ENCODE peak calls at places on chromosomes 1 and 21, in five cellular contexts. One of them, this sample, is unnamed.

GRCh38 chr1:179036844-179037465 is 11.3 kb downstream of the FAM20B start:
- DNase-seq in neuronal stem cell: no peak
- DNase-seq in stimulated activated CD4-positive, alpha-beta T cell treated with anti-CD3 and anti-CD28 coated beads, Interleukin-4, amount 100 ng/mL, for 24 hours: peak
- DNase-seq in small intestine: no peak
- DNase-seq in A172: peak
- DNase-seq in this sample: no peak

GRCh38 chr1:117067528-117068370 is 7.6 kb downstream of the TTF2 start:
- DNase-seq in neuronal stem cell: peak
- DNase-seq in stimulated activated CD4-positive, alpha-beta T cell treated with anti-CD3 and anti-CD28 coated beads, Interleukin-4, amount 100 ng/mL, for 24 hours: peak
- DNase-seq in small intestine: peak
- DNase-seq in A172: peak
- DNase-seq in this sample: no peak

GRCh38 chr1:6962390-6962955 is 177.2 kb downstream of the CAMTA1 start:
- DNase-seq in neuronal stem cell: no peak
- DNase-seq in stimulated activated CD4-positive, alpha-beta T cell treated with anti-CD3 and anti-CD28 coated beads, Interleukin-4, amount 100 ng/mL, for 24 hours: peak
- DNase-seq in small intestine: peak
- DNase-seq in A172: no peak
- DNase-seq in this sample: no peak

GRCh38 chr21:15617968-15618367 is 111.8 kb upstream of the USP25 start:
- DNase-seq in neuronal stem cell: peak
- DNase-seq in stimulated activated CD4-positive, alpha-beta T cell treated with anti-CD3 and anti-CD28 coated beads, Interleukin-4, amount 100 ng/mL, for 24 hours: no peak
- DNase-seq in small intestine: no peak
- DNase-seq in A172: peak
- DNase-seq in this sample: no peak

GRCh38 chr1:202106340-202107284 is 16.1 kb upstream of the GPR37L1 start:
- DNase-seq in neuronal stem cell: no peak
- DNase-seq in stimulated activated CD4-positive, alpha-beta T cell treated with anti-CD3 and anti-CD28 coated beads, Interleukin-4, amount 100 ng/mL, for 24 hours: no peak
- DNase-seq in small intestine: peak
- DNase-seq in A172: peak
- DNase-seq in this sample: no peak

GRCh38 chr1:1041092-1041503 is 21.2 kb downstream of the AGRN start:
- DNase-seq in neuronal stem cell: no peak
- DNase-seq in stimulated activated CD4-positive, alpha-beta T cell treated with anti-CD3 and anti-CD28 coated beads, Interleukin-4, amount 100 ng/mL, for 24 hours: no peak
- DNase-seq in small intestine: no peak
- DNase-seq in A172: no peak
- DNase-seq in this sample: no peak

GRCh38 chr1:198651685-198652400 is 13.0 kb downstream of the PTPRC start:
- DNase-seq in neuronal stem cell: no peak
- DNase-seq in stimulated activated CD4-positive, alpha-beta T cell treated with anti-CD3 and anti-CD28 coated beads, Interleukin-4, amount 100 ng/mL, for 24 hours: no peak
- DNase-seq in small intestine: no peak
- DNase-seq in A172: no peak
- DNase-seq in this sample: no peak

GRCh38 chr1:26574690-26575349 is 45.3 kb downstream of the RPS6KA1 start:
- DNase-seq in neuronal stem cell: no peak
- DNase-seq in stimulated activated CD4-positive, alpha-beta T cell treated with anti-CD3 and anti-CD28 coated beads, Interleukin-4, amount 100 ng/mL, for 24 hours: no peak
- DNase-seq in small intestine: no peak
- DNase-seq in A172: peak
- DNase-seq in this sample: no peak

GRCh38 chr1:167627865-167628641 is 2.0 kb upstream of the RCSD1 start:
- DNase-seq in neuronal stem cell: no peak
- DNase-seq in stimulated activated CD4-positive, alpha-beta T cell treated with anti-CD3 and anti-CD28 coated beads, Interleukin-4, amount 100 ng/mL, for 24 hours: peak
- DNase-seq in small intestine: peak
- DNase-seq in A172: peak
- DNase-seq in this sample: no peak

GRCh38 chr1:12275370-12275769 is 45.5 kb downstream of the VPS13D start:
- DNase-seq in neuronal stem cell: peak
- DNase-seq in stimulated activated CD4-positive, alpha-beta T cell treated with anti-CD3 and anti-CD28 coated beads, Interleukin-4, amount 100 ng/mL, for 24 hours: peak
- DNase-seq in small intestine: peak
- DNase-seq in A172: no peak
- DNase-seq in this sample: no peak

GRCh38 chr1:204941415-204942338 is 71.0 kb downstream of the NFASC start:
- DNase-seq in neuronal stem cell: peak
- DNase-seq in stimulated activated CD4-positive, alpha-beta T cell treated with anti-CD3 and anti-CD28 coated beads, Interleukin-4, amount 100 ng/mL, for 24 hours: peak
- DNase-seq in small intestine: peak
- DNase-seq in A172: peak
- DNase-seq in this sample: no peak

GRCh38 chr21:44736291-44737004 is 25.1 kb upstream of the TSPEAR start:
- DNase-seq in neuronal stem cell: no peak
- DNase-seq in stimulated activated CD4-positive, alpha-beta T cell treated with anti-CD3 and anti-CD28 coated beads, Interleukin-4, amount 100 ng/mL, for 24 hours: no peak
- DNase-seq in small intestine: peak
- DNase-seq in A172: no peak
- DNase-seq in this sample: no peak

GRCh38 chr1:198399452-198399851 is 141.0 kb downstream of the ATP6V1G3 start:
- DNase-seq in neuronal stem cell: no peak
- DNase-seq in stimulated activated CD4-positive, alpha-beta T cell treated with anti-CD3 and anti-CD28 coated beads, Interleukin-4, amount 100 ng/mL, for 24 hours: no peak
- DNase-seq in small intestine: no peak
- DNase-seq in A172: no peak
- DNase-seq in this sample: no peak

GRCh38 chr1:197285526-197286217 is 17.6 kb downstream of the CRB1 start:
- DNase-seq in neuronal stem cell: no peak
- DNase-seq in stimulated activated CD4-positive, alpha-beta T cell treated with anti-CD3 and anti-CD28 coated beads, Interleukin-4, amount 100 ng/mL, for 24 hours: no peak
- DNase-seq in small intestine: no peak
- DNase-seq in A172: no peak
- DNase-seq in this sample: no peak

GRCh38 chr1:89723863-89724262 is 90.9 kb downstream of the LRRC8C start:
- DNase-seq in neuronal stem cell: no peak
- DNase-seq in stimulated activated CD4-positive, alpha-beta T cell treated with anti-CD3 and anti-CD28 coated beads, Interleukin-4, amount 100 ng/mL, for 24 hours: no peak
- DNase-seq in small intestine: no peak
- DNase-seq in A172: no peak
- DNase-seq in this sample: no peak

GRCh38 chr1:193211539-193211938 is 25.1 kb upstream of the B3GALT2 start:
- DNase-seq in neuronal stem cell: no peak
- DNase-seq in stimulated activated CD4-positive, alpha-beta T cell treated with anti-CD3 and anti-CD28 coated beads, Interleukin-4, amount 100 ng/mL, for 24 hours: no peak
- DNase-seq in small intestine: peak
- DNase-seq in A172: peak
- DNase-seq in this sample: no peak

GRCh38 chr1:209443975-209444651 is 139.4 kb upstream of the CAMK1G start:
- DNase-seq in neuronal stem cell: no peak
- DNase-seq in stimulated activated CD4-positive, alpha-beta T cell treated with anti-CD3 and anti-CD28 coated beads, Interleukin-4, amount 100 ng/mL, for 24 hours: no peak
- DNase-seq in small intestine: no peak
- DNase-seq in A172: no peak
- DNase-seq in this sample: no peak

GRCh38 chr1:17933991-17934390 is 173.6 kb upstream of the IGSF21 start:
- DNase-seq in neuronal stem cell: no peak
- DNase-seq in stimulated activated CD4-positive, alpha-beta T cell treated with anti-CD3 and anti-CD28 coated beads, Interleukin-4, amount 100 ng/mL, for 24 hours: no peak
- DNase-seq in small intestine: no peak
- DNase-seq in A172: no peak
- DNase-seq in this sample: no peak

GRCh38 chr1:42847111-42847580 is 733 bp downstream of the ZNF691 start:
- DNase-seq in neuronal stem cell: peak
- DNase-seq in stimulated activated CD4-positive, alpha-beta T cell treated with anti-CD3 and anti-CD28 coated beads, Interleukin-4, amount 100 ng/mL, for 24 hours: no peak
- DNase-seq in small intestine: no peak
- DNase-seq in A172: no peak
- DNase-seq in this sample: no peak

GRCh38 chr1:109425902-109426277 is 358 bp downstream of the PSMA5 start:
- DNase-seq in neuronal stem cell: no peak
- DNase-seq in stimulated activated CD4-positive, alpha-beta T cell treated with anti-CD3 and anti-CD28 coated beads, Interleukin-4, amount 100 ng/mL, for 24 hours: peak
- DNase-seq in small intestine: peak
- DNase-seq in A172: peak
- DNase-seq in this sample: peak

GRCh38 chr1:78292361-78292760 is 198.4 kb upstream of the PTGFR start:
- DNase-seq in neuronal stem cell: no peak
- DNase-seq in stimulated activated CD4-positive, alpha-beta T cell treated with anti-CD3 and anti-CD28 coated beads, Interleukin-4, amount 100 ng/mL, for 24 hours: no peak
- DNase-seq in small intestine: no peak
- DNase-seq in A172: no peak
- DNase-seq in this sample: no peak

GRCh38 chr1:7265771-7266371 is 480.6 kb downstream of the CAMTA1 start:
- DNase-seq in neuronal stem cell: no peak
- DNase-seq in stimulated activated CD4-positive, alpha-beta T cell treated with anti-CD3 and anti-CD28 coated beads, Interleukin-4, amount 100 ng/mL, for 24 hours: no peak
- DNase-seq in small intestine: peak
- DNase-seq in A172: peak
- DNase-seq in this sample: no peak

GRCh38 chr1:97384294-97384952 is 536.4 kb downstream of the DPYD start:
- DNase-seq in neuronal stem cell: no peak
- DNase-seq in stimulated activated CD4-positive, alpha-beta T cell treated with anti-CD3 and anti-CD28 coated beads, Interleukin-4, amount 100 ng/mL, for 24 hours: no peak
- DNase-seq in small intestine: no peak
- DNase-seq in A172: peak
- DNase-seq in this sample: no peak

GRCh38 chr21:42925114-42925907 is at the start of gene ERVH48-1:
- DNase-seq in neuronal stem cell: no peak
- DNase-seq in stimulated activated CD4-positive, alpha-beta T cell treated with anti-CD3 and anti-CD28 coated beads, Interleukin-4, amount 100 ng/mL, for 24 hours: no peak
- DNase-seq in small intestine: no peak
- DNase-seq in A172: no peak
- DNase-seq in this sample: no peak

GRCh38 chr1:176122282-176122681 is 84.8 kb downstream of the COP1 start:
- DNase-seq in neuronal stem cell: no peak
- DNase-seq in stimulated activated CD4-positive, alpha-beta T cell treated with anti-CD3 and anti-CD28 coated beads, Interleukin-4, amount 100 ng/mL, for 24 hours: no peak
- DNase-seq in small intestine: no peak
- DNase-seq in A172: no peak
- DNase-seq in this sample: no peak

GRCh38 chr1:43569175-43569574 is 38.5 kb downstream of the PTPRF start:
- DNase-seq in neuronal stem cell: no peak
- DNase-seq in stimulated activated CD4-positive, alpha-beta T cell treated with anti-CD3 and anti-CD28 coated beads, Interleukin-4, amount 100 ng/mL, for 24 hours: no peak
- DNase-seq in small intestine: no peak
- DNase-seq in A172: no peak
- DNase-seq in this sample: no peak

GRCh38 chr1:82775402-82776000 is 974.8 kb downstream of the ADGRL2 start:
- DNase-seq in neuronal stem cell: no peak
- DNase-seq in stimulated activated CD4-positive, alpha-beta T cell treated with anti-CD3 and anti-CD28 coated beads, Interleukin-4, amount 100 ng/mL, for 24 hours: peak
- DNase-seq in small intestine: no peak
- DNase-seq in A172: peak
- DNase-seq in this sample: no peak

GRCh38 chr1:217892750-217893149 is 261.6 kb downstream of the SPATA17 start:
- DNase-seq in neuronal stem cell: no peak
- DNase-seq in stimulated activated CD4-positive, alpha-beta T cell treated with anti-CD3 and anti-CD28 coated beads, Interleukin-4, amount 100 ng/mL, for 24 hours: no peak
- DNase-seq in small intestine: no peak
- DNase-seq in A172: peak
- DNase-seq in this sample: no peak

GRCh38 chr1:27884182-27884954 is 12.0 kb downstream of the THEMIS2 start:
- DNase-seq in neuronal stem cell: no peak
- DNase-seq in stimulated activated CD4-positive, alpha-beta T cell treated with anti-CD3 and anti-CD28 coated beads, Interleukin-4, amount 100 ng/mL, for 24 hours: no peak
- DNase-seq in small intestine: no peak
- DNase-seq in A172: no peak
- DNase-seq in this sample: no peak

GRCh38 chr1:83791821-83792437 is 207.0 kb downstream of the TTLL7 start:
- DNase-seq in neuronal stem cell: no peak
- DNase-seq in stimulated activated CD4-positive, alpha-beta T cell treated with anti-CD3 and anti-CD28 coated beads, Interleukin-4, amount 100 ng/mL, for 24 hours: no peak
- DNase-seq in small intestine: no peak
- DNase-seq in A172: peak
- DNase-seq in this sample: no peak

GRCh38 chr1:171048014-171048413 is 42.7 kb upstream of the FMO3 start:
- DNase-seq in neuronal stem cell: no peak
- DNase-seq in stimulated activated CD4-positive, alpha-beta T cell treated with anti-CD3 and anti-CD28 coated beads, Interleukin-4, amount 100 ng/mL, for 24 hours: no peak
- DNase-seq in small intestine: no peak
- DNase-seq in A172: no peak
- DNase-seq in this sample: no peak

GRCh38 chr1:68081775-68082283 is 31.4 kb upstream of the DIRAS3 start:
- DNase-seq in neuronal stem cell: no peak
- DNase-seq in stimulated activated CD4-positive, alpha-beta T cell treated with anti-CD3 and anti-CD28 coated beads, Interleukin-4, amount 100 ng/mL, for 24 hours: no peak
- DNase-seq in small intestine: no peak
- DNase-seq in A172: no peak
- DNase-seq in this sample: no peak

GRCh38 chr1:207866471-207867135 is 44.3 kb downstream of the CD34 start:
- DNase-seq in neuronal stem cell: no peak
- DNase-seq in stimulated activated CD4-positive, alpha-beta T cell treated with anti-CD3 and anti-CD28 coated beads, Interleukin-4, amount 100 ng/mL, for 24 hours: peak
- DNase-seq in small intestine: no peak
- DNase-seq in A172: no peak
- DNase-seq in this sample: peak

GRCh38 chr1:175354080-175354479 is 161.5 kb upstream of the KIAA0040 start:
- DNase-seq in neuronal stem cell: no peak
- DNase-seq in stimulated activated CD4-positive, alpha-beta T cell treated with anti-CD3 and anti-CD28 coated beads, Interleukin-4, amount 100 ng/mL, for 24 hours: no peak
- DNase-seq in small intestine: no peak
- DNase-seq in A172: no peak
- DNase-seq in this sample: no peak

This sample was measured in ascending aorta.